ENCODE peak calls at places on chromosomes 2 and 18, in nine cellular contexts. J is fibroblast of pulmonary artery, Z is neural progenitor cell, A is endodermal cell, P is psoas muscle, B is left lung, Y is cardiac fibroblast, D is endothelial cell, W is pancreas. K is an unnamed sample.

GRCh38 chr18:23512641-23513040 is 9.3 kb downstream of the RMC1 start:
- DNase-seq in W (no peak), J (no peak), B (no peak), A (no peak), Z (no peak), Y (peak; percentile 41), D (no peak), P (no peak), K (no peak)

GRCh38 chr18:55502346-55502710 is 85.7 kb downstream of the TCF4 start:
- DNase-seq in A (no peak), P (no peak), J (peak; percentile 56), B (no peak), D (no peak), Y (no peak), W (no peak), Z (no peak), K (no peak)

GRCh38 chr2:80303006-80303741 is 1.4 kb downstream of the LRRTM1 start:
- DNase-seq in P (no peak), Z (peak; percentile 64), J (no peak), D (peak; percentile 24), Y (no peak), A (peak; percentile 81), B (no peak), W (no peak), K (peak; percentile 45)

GRCh38 chr2:152444448-152444847 is 109.5 kb downstream of the FMNL2 start:
- DNase-seq in J (no peak), B (no peak), Y (no peak), W (no peak), Z (no peak), A (no peak), D (no peak), P (no peak), K (no peak)

GRCh38 chr2:117760916-117761315 is 53.6 kb upstream of the DDX18 start:
- DNase-seq in W (no peak), Y (no peak), Z (no peak), D (no peak), J (no peak), B (no peak), A (no peak), P (no peak), K (no peak)

GRCh38 chr2:25347846-25348245 is 6.1 kb upstream of the DNMT3A start:
- DNase-seq in B (no peak), Y (no peak), Z (peak; percentile 1), D (no peak), P (no peak), J (no peak), A (no peak), W (no peak), K (no peak)

GRCh38 chr2:43473767-43474166 is 122.1 kb downstream of the THADA start:
- DNase-seq in Z (no peak), P (no peak), D (no peak), A (no peak), B (no peak), J (no peak), Y (no peak), W (no peak), K (no peak)

GRCh38 chr18:79771446-79772107 is 26.2 kb upstream of the KCNG2 start:
- DNase-seq in P (no peak), Y (no peak), W (no peak), J (no peak), D (no peak), A (peak; percentile 32), B (peak; percentile 18), Z (no peak), K (peak; percentile 10)

GRCh38 chr2:95310211-95310610 is 13.1 kb downstream of the KCNIP3 start:
- DNase-seq in B (no peak), A (no peak), J (no peak), D (no peak), P (no peak), Z (no peak), W (no peak), Y (no peak), K (no peak)

GRCh38 chr2:21175895-21176646 is 52.3 kb downstream of the TDRD15 start:
- DNase-seq in B (no peak), P (no peak), W (no peak), A (no peak), D (no peak), J (peak; percentile 1), Z (peak; percentile 26), Y (no peak), K (no peak)

GRCh38 chr2:151380617-151381235 is 23.3 kb downstream of the TNFAIP6 start:
- DNase-seq in D (no peak), W (no peak), B (no peak), A (no peak), Z (no peak), J (no peak), Y (no peak), P (no peak), K (no peak)

GRCh38 chr2:143160732-143161707 is 31.8 kb downstream of the ARHGAP15 start:
- DNase-seq in Z (peak; percentile 17), Y (no peak), J (no peak), P (no peak), D (no peak), W (no peak), B (no peak), A (no peak), K (no peak)

GRCh38 chr18:32152705-32153448 is 37.0 kb upstream of the MEP1B start:
- DNase-seq in P (no peak), Y (no peak), D (no peak), J (no peak), Z (no peak), B (no peak), W (no peak), A (no peak), K (no peak)

GRCh38 chr2:207258191-207258991 is 92.6 kb upstream of the KLF7 start:
- DNase-seq in W (no peak), D (no peak), P (peak; percentile 58), Z (no peak), Y (peak; percentile 99), A (peak; percentile 51), B (peak; percentile 66), J (peak; percentile 99), K (no peak)

GRCh38 chr2:36680012-36680411 is 16.5 kb upstream of the VIT start:
- DNase-seq in Z (no peak), B (no peak), W (no peak), P (no peak), Y (no peak), A (no peak), J (no peak), D (no peak), K (no peak)

GRCh38 chr2:128272586-128273468 is 45.8 kb downstream of the HS6ST1 start:
- DNase-seq in A (peak; percentile 34), P (no peak), Z (no peak), Y (no peak), J (no peak), W (peak; percentile 26), D (peak; percentile 2), B (no peak), K (no peak)

GRCh38 chr2:7838636-7839035 is 843.2 kb upstream of the ID2 start:
- DNase-seq in A (peak; percentile 2), W (no peak), Z (no peak), D (no peak), J (no peak), Y (no peak), P (no peak), B (no peak), K (no peak)

GRCh38 chr18:6748241-6748640 is 18.7 kb downstream of the ARHGAP28 start:
- DNase-seq in J (no peak), W (no peak), D (no peak), P (peak; percentile 15), B (no peak), Z (no peak), A (no peak), Y (no peak), K (no peak)

GRCh38 chr18:50644807-50645206 is 84.9 kb downstream of the MAPK4 start:
- DNase-seq in D (peak; percentile 20), W (no peak), A (peak; percentile 90), B (no peak), Z (peak; percentile 54), J (no peak), Y (peak; percentile 17), P (no peak), K (no peak)
- TF ChIP-seq CTCF in D (no peak), W (no peak), A (peak; percentile 79), B (no peak), Z (peak; percentile 62), J (peak; percentile 40), Y (peak; percentile 6), P (no peak), K (no peak)

DNA sequence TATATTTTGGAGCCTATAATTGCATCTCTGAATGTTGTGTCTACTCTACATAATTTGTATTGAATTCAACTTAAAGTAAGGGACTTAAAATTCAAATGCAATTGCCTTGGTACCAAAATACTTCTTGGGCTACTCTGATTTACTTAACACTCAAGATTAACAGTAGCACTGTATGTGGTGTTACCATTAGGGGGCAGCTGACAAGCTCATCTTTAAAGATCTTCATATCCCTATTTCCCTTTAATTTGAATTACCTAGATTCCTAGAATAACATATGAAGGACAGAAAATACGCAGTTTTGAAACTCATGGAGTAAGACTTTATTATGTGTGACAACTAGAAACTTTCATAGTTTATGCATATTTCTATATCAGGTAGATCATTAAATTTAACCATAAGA is 37.4 kb upstream of the FAP start:
- DNase-seq in Y (no peak), W (no peak), B (no peak), Z (no peak), J (no peak), P (no peak), A (no peak), D (no peak), K (no peak)
- TF ChIP-seq CTCF in Y (no peak), W (no peak), B (no peak), Z (peak; percentile 35), J (no peak), P (no peak), A (peak; percentile 65), D (no peak), K (no peak)

DNA sequence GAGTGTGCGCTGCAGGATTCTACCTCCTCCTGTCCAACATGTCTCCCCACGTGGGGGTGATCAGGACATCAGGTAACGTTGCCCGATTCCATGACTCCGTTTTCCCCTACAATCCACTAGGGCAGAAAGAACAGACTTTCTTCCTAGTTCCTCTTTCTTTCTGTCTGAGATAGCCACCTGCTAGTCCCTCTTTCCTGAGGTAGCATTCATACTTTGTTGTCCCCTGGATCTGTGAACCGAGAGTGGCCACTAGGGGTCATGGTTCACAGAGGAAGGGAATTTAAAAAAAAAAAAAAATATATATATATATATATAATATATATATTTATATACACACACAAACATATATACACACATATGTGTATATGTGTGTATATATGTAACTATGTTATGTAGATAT is 210.0 kb upstream of the ZNF521 start:
- DNase-seq in Y (peak; percentile 27), W (no peak), P (no peak), J (peak; percentile 26), Z (peak; percentile 48), A (peak; percentile 73), D (peak; percentile 44), B (no peak), K (no peak)
- TF ChIP-seq CTCF in Y (peak; percentile 19), W (no peak), P (peak; percentile 31), J (peak; percentile 25), Z (peak; percentile 55), A (peak; percentile 79), D (peak; percentile 38), B (no peak), K (peak; percentile 60)

DNA sequence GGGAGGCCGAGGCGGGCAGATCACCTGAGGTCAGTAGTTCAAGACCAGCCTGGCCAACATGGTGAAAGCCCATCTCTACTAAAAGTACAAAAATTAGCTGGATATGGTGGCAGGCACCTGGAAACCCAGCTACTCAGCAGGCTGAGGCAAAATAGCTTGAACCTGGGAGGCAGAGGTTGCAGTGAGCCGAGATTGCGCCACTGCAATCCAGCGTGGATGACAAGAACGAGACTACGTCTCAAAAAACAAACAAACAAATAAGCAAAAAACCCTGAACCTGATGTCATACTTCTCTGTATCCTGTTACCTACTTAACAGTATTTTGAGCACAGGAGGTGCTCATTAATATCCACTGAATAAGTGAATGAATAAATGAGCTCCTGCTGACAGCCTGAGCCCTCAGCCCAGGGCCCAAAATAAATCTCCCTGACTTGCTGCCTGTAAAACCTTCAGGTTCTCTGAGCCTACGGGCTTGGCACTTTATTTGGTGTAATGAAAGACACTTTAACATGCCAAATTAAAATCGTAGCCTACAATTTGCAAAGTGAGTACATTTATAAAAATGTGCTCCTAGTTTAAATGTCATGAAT is 215.1 kb downstream of the ZNF385B start:
- DNase-seq in W (no peak), J (no peak), A (no peak), Z (no peak), P (no peak), Y (no peak), B (no peak), D (no peak), K (no peak)
- TF ChIP-seq CTCF in W (no peak), J (no peak), A (no peak), Z (no peak), P (no peak), Y (no peak), B (no peak), D (no peak), K (no peak)